ENCODE peak calls at places on chromosomes 1 and 21, in six cellular contexts. L is tibial artery, A is suprapubic skin, U is fibroblast of villous mesenchyme, H is OCI-LY7, J is upper lobe of right lung. N is an unnamed sample.

GRCh38 chr21:46188226-46189212 is 4.3 kb upstream of the SPATC1L start:
- DNase-seq in L (peak), A (no peak), U (peak), H (no peak), J (peak), N (no peak)

GRCh38 chr1:101051688-101052638 is 26.4 kb upstream of the DPH5 start:
- DNase-seq in L (no peak), A (no peak), U (no peak), H (peak), J (no peak), N (peak)

GRCh38 chr1:101004061-101004460 is 21.5 kb downstream of the DPH5 start:
- DNase-seq in L (no peak), A (no peak), U (peak), H (no peak), J (no peak), N (no peak)

GRCh38 chr1:50553921-50554320 is 130.7 kb upstream of the DMRTA2 start:
- DNase-seq in L (no peak), A (no peak), U (no peak), H (no peak), J (no peak), N (no peak)

GRCh38 chr1:3249236-3249845 is 180.3 kb downstream of the PRDM16 start:
- DNase-seq in L (no peak), A (no peak), U (no peak), H (no peak), J (no peak), N (no peak)

GRCh38 chr1:6003568-6004411 is 11.6 kb upstream of the NPHP4 start:
- DNase-seq in L (peak), A (no peak), U (no peak), H (no peak), J (no peak), N (peak)

GRCh38 chr1:183483224-183483623 is 10.9 kb downstream of the SMG7 start:
- DNase-seq in L (no peak), A (no peak), U (no peak), H (no peak), J (no peak), N (no peak)

GRCh38 chr1:176643536-176643935 is 180.6 kb downstream of the PAPPA2 start:
- DNase-seq in L (no peak), A (no peak), U (no peak), H (no peak), J (no peak), N (no peak)

GRCh38 chr1:199161766-199162303 is 523.0 kb downstream of the PTPRC start:
- DNase-seq in L (no peak), A (no peak), U (no peak), H (no peak), J (no peak), N (no peak)

GRCh38 chr21:38306407-38306806 is 49.6 kb downstream of the KCNJ15 start:
- DNase-seq in L (no peak), A (no peak), U (no peak), H (no peak), J (no peak), N (no peak)

GRCh38 chr1:67126111-67126746 is 8.5 kb downstream of the C1orf141 start:
- DNase-seq in L (no peak), A (no peak), U (no peak), H (no peak), J (no peak), N (no peak)

GRCh38 chr21:20996421-20997307 is 1.5 kb upstream of the NCAM2 start:
- DNase-seq in L (no peak), A (no peak), U (peak), H (no peak), J (no peak), N (no peak)

GRCh38 chr1:36463773-36464604 is at the start of gene MRPS15:
- DNase-seq in L (peak), A (peak), U (peak), H (peak), J (peak), N (peak)

GRCh38 chr1:59163268-59164092 is 133.4 kb upstream of the FGGY start:
- DNase-seq in L (no peak), A (no peak), U (no peak), H (no peak), J (no peak), N (no peak)

GRCh38 chr1:219302697-219303096 is 129.0 kb downstream of the LYPLAL1 start:
- DNase-seq in L (no peak), A (no peak), U (no peak), H (no peak), J (no peak), N (no peak)

GRCh38 chr1:203100163-203100867 is 14.5 kb upstream of the MYOG start:
- DNase-seq in L (no peak), A (no peak), U (no peak), H (no peak), J (no peak), N (no peak)

GRCh38 chr21:39022901-39023693 is 160.2 kb downstream of the PSMG1 start:
- DNase-seq in L (peak), A (no peak), U (peak), H (no peak), J (peak), N (peak)

GRCh38 chr1:94628174-94628843 is 86.8 kb upstream of the F3 start:
- DNase-seq in L (no peak), A (no peak), U (no peak), H (no peak), J (no peak), N (no peak)

DNA sequence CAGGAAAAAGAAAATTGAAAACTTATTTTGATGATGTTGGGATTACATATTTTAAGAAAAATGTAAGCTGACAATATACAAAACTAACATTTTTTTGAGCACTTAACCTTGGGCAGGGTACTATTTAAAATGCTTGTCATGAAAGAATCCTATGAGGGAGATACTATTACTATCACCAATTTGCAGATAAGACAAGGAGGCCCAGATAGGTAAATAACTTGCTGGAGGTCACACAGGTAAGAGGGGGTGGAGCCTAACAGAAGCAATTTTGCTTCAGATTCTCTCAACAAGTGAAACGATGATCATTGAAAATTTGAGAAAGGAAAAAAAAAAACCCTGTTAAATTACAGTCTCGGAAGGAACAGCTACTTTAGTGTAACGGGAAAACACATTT is 1.2 kb downstream of the GART start:
- DNase-seq in L (no peak), A (no peak), U (no peak), H (peak), J (no peak), N (no peak)
- H3K4me3 ChIP-seq in L (peak), A (peak), U (peak), H (peak), J (peak), N (peak)

DNA sequence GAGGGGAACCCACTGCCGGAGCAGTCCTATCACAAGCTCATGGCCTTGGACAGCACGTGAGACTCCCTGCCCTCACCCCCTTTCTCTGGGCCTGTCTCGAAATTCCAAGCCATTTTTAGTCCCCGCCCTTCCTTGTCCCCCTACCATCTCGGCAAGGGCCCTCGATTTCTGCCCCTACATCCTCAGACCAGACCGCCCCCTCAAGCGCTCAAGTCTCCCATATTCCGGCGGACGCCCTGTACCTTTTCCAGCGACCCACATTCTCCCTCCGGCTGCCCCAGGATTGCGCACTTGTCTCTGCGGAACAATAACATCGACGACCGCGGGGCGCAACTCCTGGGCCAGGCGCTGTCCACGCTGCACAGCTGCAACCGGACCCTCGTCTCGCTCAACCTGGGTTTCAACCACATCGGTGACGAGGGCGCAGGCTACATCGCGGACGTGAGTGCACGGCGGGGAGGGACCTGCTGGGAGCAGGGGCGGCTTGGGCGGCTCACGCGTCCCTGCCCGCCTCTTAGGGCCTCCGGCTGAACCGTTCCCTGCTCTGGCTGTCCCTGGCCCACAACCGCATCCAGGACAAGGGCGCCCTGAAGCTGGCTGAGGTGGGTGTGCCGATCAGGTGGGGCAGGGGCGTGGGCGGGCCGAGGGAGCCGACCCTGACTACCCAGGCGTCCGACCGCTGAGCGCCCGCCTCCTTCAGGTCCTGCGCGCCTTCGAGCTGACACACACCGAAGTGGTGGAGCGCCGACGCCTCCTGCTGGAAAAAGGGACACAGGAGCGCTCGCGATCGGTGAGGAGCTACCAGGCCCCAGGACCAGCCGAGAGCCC is 7.0 kb downstream of the LRRC71 start:
- DNase-seq in L (peak), A (no peak), U (peak), H (no peak), J (peak), N (peak)
- H3K4me3 ChIP-seq in L (peak), A (peak), U (peak), H (no peak), J (peak), N (peak)

GRCh38 chr1:26378088-26378878 is 5.7 kb upstream of the ZNF683 start:
- DNase-seq in L (no peak), A (no peak), U (peak), H (no peak), J (no peak), N (peak)
- H3K4me3 ChIP-seq in L (no peak), A (no peak), U (peak), H (no peak), J (no peak), N (no peak)

DNA sequence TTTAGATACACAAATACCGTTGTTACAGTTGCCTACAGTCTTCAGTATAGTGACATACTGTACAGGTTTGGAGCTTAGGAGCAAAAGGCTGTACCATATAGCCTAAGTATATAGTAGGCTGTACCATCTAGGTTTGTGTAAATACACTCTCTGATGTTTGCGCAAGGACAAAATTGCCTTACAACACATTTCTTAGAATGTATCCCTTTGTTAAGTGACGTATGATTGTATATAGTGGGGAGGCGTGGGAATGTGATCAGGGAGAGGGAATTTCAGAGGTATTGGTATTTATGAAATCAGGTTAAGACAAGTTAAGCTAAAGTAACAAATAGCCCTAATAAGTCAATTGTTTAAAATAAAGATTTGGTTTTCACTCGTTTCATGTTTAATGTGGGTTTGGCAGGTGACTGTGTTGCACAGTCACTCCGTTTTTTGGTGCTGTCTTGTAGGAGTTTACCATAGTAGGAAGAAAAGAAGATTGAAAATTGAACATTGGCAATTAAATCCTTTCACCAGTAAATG is 2.7 kb downstream of the GORAB start:
- DNase-seq in L (no peak), A (no peak), U (no peak), H (no peak), J (no peak), N (no peak)
- H3K4me3 ChIP-seq in L (no peak), A (no peak), U (no peak), H (no peak), J (no peak), N (no peak)

GRCh38 chr1:2072109-2072806 is 22.0 kb downstream of the PRKCZ start:
- DNase-seq in L (no peak), A (no peak), U (no peak), H (no peak), J (no peak), N (no peak)
- H3K4me3 ChIP-seq in L (no peak), A (no peak), U (no peak), H (no peak), J (no peak), N (no peak)

GRCh38 chr1:174743654-174744561 is 255.8 kb upstream of the CACYBP start:
- DNase-seq in L (no peak), A (no peak), U (peak), H (peak), J (no peak), N (no peak)

GRCh38 chr1:174740248-174740990 is 259.3 kb upstream of the CACYBP start:
- DNase-seq in L (no peak), A (no peak), U (peak), H (no peak), J (no peak), N (no peak)

GRCh38 chr1:174744886-174745285 is 254.9 kb upstream of the CACYBP start:
- DNase-seq in L (no peak), A (no peak), U (no peak), H (no peak), J (no peak), N (no peak)

GRCh38 chr1:174746024-174746808 is 253.5 kb upstream of the CACYBP start:
- DNase-seq in L (no peak), A (no peak), U (no peak), H (no peak), J (no peak), N (no peak)

GRCh38 chr1:174742805-174743653 is 256.7 kb upstream of the CACYBP start:
- DNase-seq in L (no peak), A (no peak), U (no peak), H (no peak), J (no peak), N (no peak)
- H3K4me3 ChIP-seq in L (no peak), A (no peak), U (no peak), H (no peak), J (no peak), N (no peak)

DNA sequence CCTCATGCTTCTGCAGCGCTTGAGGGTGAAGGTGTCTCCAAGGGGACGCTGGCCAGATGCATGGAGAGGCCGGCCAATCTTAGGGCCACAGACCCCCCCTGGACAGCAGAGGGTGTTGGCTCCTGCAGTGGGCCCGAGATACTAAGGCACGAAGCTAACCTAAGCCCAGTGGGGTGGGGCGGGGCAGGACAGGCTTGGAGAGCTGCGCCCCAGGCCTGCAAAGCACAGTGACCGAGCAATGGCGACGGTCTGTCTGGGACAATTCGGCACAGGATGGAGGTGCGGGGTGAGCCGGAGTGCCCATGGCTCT is 1.3 kb downstream of the FNDC10 start:
- DNase-seq in L (no peak), A (no peak), U (no peak), H (no peak), J (no peak), N (no peak)
- H3K4me3 ChIP-seq in L (no peak), A (no peak), U (no peak), H (no peak), J (no peak), N (peak)